ENCODE peak calls at places on chromosomes 6 and 20, in seven cellular contexts. R, U, Z, H, V, A and N are unnamed samples.
A peak's percentile ranks its signal among the peaks of the same experiment; 100 is the strongest.

GRCh38 chr20:56629464-56630085 is 469 bp downstream of the TFAP2C start:
- DNase-seq in R (no peak), U (peak; percentile 19), Z (peak; percentile 25), H (no peak), V (peak; percentile 48), A (no peak), N (no peak)

GRCh38 chr20:38108438-38109024 is 56.5 kb downstream of the TGM2 start:
- DNase-seq in R (no peak), U (no peak), Z (no peak), H (no peak), V (no peak), A (peak; percentile 47), N (no peak)

GRCh38 chr6:36682328-36683144 is 4.0 kb downstream of the CDKN1A start:
- DNase-seq in R (no peak), U (no peak), Z (no peak), H (peak; percentile 82), V (peak; percentile 83), A (peak; percentile 40), N (peak; percentile 98)

GRCh38 chr6:73951186-73951585 is 255.2 kb downstream of the CD109 start:
- DNase-seq in R (no peak), U (no peak), Z (no peak), H (no peak), V (no peak), A (no peak), N (no peak)

GRCh38 chr20:574297-574942 is 30.8 kb upstream of the CSNK2A1 start:
- DNase-seq in R (no peak), U (no peak), Z (peak; percentile 62), H (no peak), V (no peak), A (no peak), N (no peak)

GRCh38 chr6:84220809-84221409 is 6.5 kb downstream of the CEP162 start:
- DNase-seq in R (no peak), U (no peak), Z (no peak), H (no peak), V (no peak), A (peak; percentile 32), N (peak; percentile 36)

GRCh38 chr6:168089186-168090063 is 10.4 kb upstream of the FRMD1 start:
- DNase-seq in R (no peak), U (no peak), Z (no peak), H (no peak), V (no peak), A (no peak), N (no peak)

GRCh38 chr6:134317471-134318131 is at the start of gene SGK1:
- DNase-seq in R (peak; percentile 8), U (peak; percentile 50), Z (peak; percentile 9), H (peak; percentile 6), V (peak; percentile 20), A (peak; percentile 10), N (peak; percentile 56)

GRCh38 chr6:11427827-11428245 is 109.7 kb upstream of the TMEM170B start:
- DNase-seq in R (no peak), U (no peak), Z (no peak), H (no peak), V (no peak), A (no peak), N (no peak)

GRCh38 chr6:44664716-44665115 is 277.2 kb downstream of the CDC5L start:
- DNase-seq in R (no peak), U (no peak), Z (no peak), H (no peak), V (no peak), A (no peak), N (no peak)

GRCh38 chr6:89940225-89941027 is 46.2 kb downstream of the GJA10 start:
- DNase-seq in R (peak; percentile 57), U (peak; percentile 62), Z (peak; percentile 62), H (peak; percentile 85), V (peak; percentile 78), A (peak; percentile 72), N (peak; percentile 80)

GRCh38 chr6:28789553-28790083 is 134.2 kb downstream of the TRIM27 start:
- DNase-seq in R (no peak), U (no peak), Z (no peak), H (no peak), V (peak; percentile 42), A (peak; percentile 75), N (peak; percentile 53)

GRCh38 chr20:64069614-64070243 is 6.7 kb downstream of the TCEA2 start:
- DNase-seq in R (peak; percentile 61), U (peak; percentile 87), Z (peak; percentile 75), H (no peak), V (peak; percentile 72), A (no peak), N (no peak)

GRCh38 chr6:115971785-115972184 is 88.9 kb downstream of the FRK start:
- DNase-seq in R (no peak), U (no peak), Z (no peak), H (no peak), V (no peak), A (no peak), N (no peak)

GRCh38 chr6:125611573-125612399 is 137.6 kb upstream of the HEY2 start:
- DNase-seq in R (no peak), U (peak; percentile 12), Z (peak; percentile 21), H (no peak), V (no peak), A (no peak), N (no peak)

GRCh38 chr20:57792386-57793095 is 82.7 kb upstream of the PMEPA1 start:
- DNase-seq in R (no peak), U (no peak), Z (no peak), H (no peak), V (peak; percentile 57), A (no peak), N (peak; percentile 10)

GRCh38 chr20:5887386-5887785 is 62.9 kb downstream of the TRMT6 start:
- DNase-seq in R (no peak), U (no peak), Z (no peak), H (no peak), V (no peak), A (no peak), N (no peak)

GRCh38 chr6:31826793-31827285 is 699 bp upstream of the HSPA1B start:
- DNase-seq in R (no peak), U (peak; percentile 45), Z (peak; percentile 22), H (peak; percentile 94), V (peak; percentile 81), A (peak; percentile 83), N (no peak)

GRCh38 chr6:109082178-109082577 is 12.5 kb downstream of the SESN1 start:
- DNase-seq in R (no peak), U (no peak), Z (no peak), H (no peak), V (no peak), A (peak; percentile 41), N (peak; percentile 75)

GRCh38 chr6:33958863-33959651 is 155.3 kb upstream of the MLN start:
- DNase-seq in R (no peak), U (no peak), Z (no peak), H (no peak), V (no peak), A (no peak), N (no peak)
- TF ChIP-seq CTCF in R (no peak), U (peak; percentile 1), Z (peak; percentile 2), H (no peak), V (no peak), A (no peak), N (no peak)

DNA sequence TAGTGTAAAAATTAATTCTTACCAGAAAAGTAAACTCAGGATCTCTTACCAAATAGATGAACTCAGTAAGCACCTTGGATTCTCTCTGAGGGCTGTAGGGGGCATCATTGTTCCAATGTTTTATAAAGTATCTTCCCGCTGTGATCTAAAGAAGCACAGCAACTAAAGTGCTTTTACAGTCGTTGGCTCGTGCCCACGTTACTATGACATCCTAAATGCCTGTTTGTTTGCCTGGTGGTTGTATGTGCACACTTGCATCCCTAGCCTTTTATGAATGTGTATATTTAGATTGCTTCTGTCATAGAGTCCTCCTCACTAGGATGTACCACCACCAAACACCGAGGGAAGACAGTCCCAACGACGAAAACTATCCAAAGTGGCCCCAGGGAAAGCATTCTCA is 34.5 kb downstream of the SLX4IP start:
- DNase-seq in R (peak; percentile 16), U (peak; percentile 14), Z (peak; percentile 16), H (peak; percentile 65), V (peak; percentile 44), A (peak; percentile 70), N (peak; percentile 77)
- TF ChIP-seq CTCF in R (peak; percentile 69), U (peak; percentile 59), Z (peak; percentile 45), H (no peak), V (peak; percentile 54), A (peak; percentile 79), N (peak; percentile 48)

DNA sequence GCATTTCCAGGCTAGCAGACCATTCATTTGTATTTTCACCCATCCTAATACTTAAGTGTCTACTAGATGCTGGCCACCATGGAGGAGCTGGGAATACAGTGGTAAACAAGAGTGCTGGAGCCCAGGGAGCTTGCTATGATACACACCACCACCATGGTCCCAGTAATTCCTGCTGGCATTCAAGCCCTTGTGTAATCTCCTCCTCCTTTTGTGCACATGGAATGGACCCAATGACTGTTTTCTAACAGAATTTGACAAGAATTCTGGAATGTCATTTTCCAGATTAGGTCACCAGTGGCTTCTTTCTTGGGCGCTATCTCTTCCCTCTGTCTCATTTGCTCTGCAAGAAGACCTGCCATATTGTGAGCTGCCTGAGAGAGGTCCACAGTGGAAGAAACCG is 552.0 kb downstream of the C6orf118 start:
- DNase-seq in R (no peak), U (no peak), Z (no peak), H (no peak), V (no peak), A (no peak), N (no peak)
- TF ChIP-seq CTCF in R (no peak), U (no peak), Z (no peak), H (no peak), V (no peak), A (no peak), N (no peak)

GRCh38 chr6:163288915-163289314 is 125.6 kb upstream of the QKI start:
- DNase-seq in R (no peak), U (no peak), Z (no peak), H (no peak), V (no peak), A (no peak), N (no peak)

GRCh38 chr6:163293286-163293685 is 121.2 kb upstream of the QKI start:
- DNase-seq in R (no peak), U (no peak), Z (no peak), H (no peak), V (no peak), A (no peak), N (no peak)

GRCh38 chr6:163291622-163292021 is 122.9 kb upstream of the QKI start:
- DNase-seq in R (no peak), U (no peak), Z (no peak), H (no peak), V (no peak), A (no peak), N (no peak)

GRCh38 chr6:163289445-163289844 is 125.1 kb upstream of the QKI start:
- DNase-seq in R (no peak), U (no peak), Z (no peak), H (no peak), V (no peak), A (no peak), N (no peak)

DNA sequence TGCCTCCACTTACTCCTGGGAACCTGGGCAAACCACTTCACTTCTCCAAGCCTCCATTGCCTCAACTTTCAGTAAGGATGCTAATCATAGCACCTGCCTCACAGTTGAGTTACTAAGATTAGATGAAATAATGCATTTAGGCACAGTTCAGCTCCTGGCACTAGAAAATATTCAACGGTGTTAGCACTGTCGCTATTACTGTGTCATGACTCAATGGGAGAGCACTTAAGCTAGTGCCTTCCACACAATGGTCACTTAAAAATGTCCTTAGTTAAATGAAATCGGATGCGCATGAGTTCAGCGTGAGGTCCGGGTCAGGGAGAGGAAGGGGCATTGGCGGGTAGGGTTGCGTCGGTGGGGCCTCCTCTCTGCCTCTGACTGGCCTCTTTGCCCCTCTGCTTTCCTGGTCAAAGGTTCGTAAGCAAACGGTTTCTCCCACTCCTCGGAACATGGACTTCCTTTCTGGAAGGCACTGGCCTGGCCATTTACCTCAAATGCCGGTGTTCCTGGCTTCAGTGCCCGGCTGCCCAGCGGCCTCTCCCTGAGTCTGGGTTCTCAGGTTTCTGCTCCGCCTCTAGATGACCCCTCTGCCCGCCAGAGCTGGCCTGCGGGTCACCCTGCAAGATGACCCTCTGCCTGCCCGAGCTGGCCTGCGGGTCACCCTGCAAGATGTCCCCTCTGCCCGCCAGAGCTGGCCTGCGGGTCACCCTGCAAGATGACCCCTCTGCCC is 123.8 kb upstream of the QKI start:
- DNase-seq in R (no peak), U (no peak), Z (no peak), H (no peak), V (no peak), A (no peak), N (no peak)
- TF ChIP-seq CTCF in R (no peak), U (no peak), Z (no peak), H (no peak), V (no peak), A (no peak), N (no peak)